ENCODE peak calls at places on chromosomes 4 and X, in seven cellular contexts. One of them, this sample, is unnamed.

GRCh38 chrX:8879750-8880149 is 78.6 kb upstream of the FAM9A start:
- DNase-seq in NB4: peak
- DNase-seq in Jurkat, Clone E6-1: peak
- DNase-seq in LoVo: peak
- DNase-seq in stimulated activated CD4-positive, alpha-beta T cell treated with anti-CD3 and anti-CD28 coated beads, TNF-alpha, amount 100 ng/mL, for 1 hour: no peak
- DNase-seq in GM23338: peak
- DNase-seq in esophagus squamous epithelium: no peak
- DNase-seq in this sample: peak

GRCh38 chrX:81003491-81004185 is 194.0 kb upstream of the BRWD3 start:
- DNase-seq in GM23338: no peak
- DNase-seq in stimulated activated CD4-positive, alpha-beta T cell treated with anti-CD3 and anti-CD28 coated beads, TNF-alpha, amount 100 ng/mL, for 1 hour: no peak
- DNase-seq in esophagus squamous epithelium: no peak
- DNase-seq in Jurkat, Clone E6-1: no peak
- DNase-seq in LoVo: no peak
- DNase-seq in NB4: no peak
- DNase-seq in this sample: no peak

GRCh38 chrX:40143001-40143400 is 45.2 kb upstream of the BCOR start:
- DNase-seq in stimulated activated CD4-positive, alpha-beta T cell treated with anti-CD3 and anti-CD28 coated beads, TNF-alpha, amount 100 ng/mL, for 1 hour: no peak
- DNase-seq in Jurkat, Clone E6-1: no peak
- DNase-seq in GM23338: peak
- DNase-seq in esophagus squamous epithelium: no peak
- DNase-seq in LoVo: no peak
- DNase-seq in NB4: no peak
- DNase-seq in this sample: no peak

GRCh38 chr4:4421356-4421755 is 34.5 kb downstream of the NSG1 start:
- DNase-seq in Jurkat, Clone E6-1: no peak
- DNase-seq in stimulated activated CD4-positive, alpha-beta T cell treated with anti-CD3 and anti-CD28 coated beads, TNF-alpha, amount 100 ng/mL, for 1 hour: no peak
- DNase-seq in GM23338: no peak
- DNase-seq in NB4: no peak
- DNase-seq in esophagus squamous epithelium: no peak
- DNase-seq in LoVo: no peak
- DNase-seq in this sample: no peak

GRCh38 chr4:1502976-1503375 is 96.7 kb upstream of the NKX1-1 start:
- DNase-seq in LoVo: no peak
- DNase-seq in stimulated activated CD4-positive, alpha-beta T cell treated with anti-CD3 and anti-CD28 coated beads, TNF-alpha, amount 100 ng/mL, for 1 hour: no peak
- DNase-seq in GM23338: no peak
- DNase-seq in NB4: no peak
- DNase-seq in esophagus squamous epithelium: no peak
- DNase-seq in Jurkat, Clone E6-1: no peak
- DNase-seq in this sample: no peak

GRCh38 chr4:170025523-170026252 is 507 bp downstream of the MFAP3L start:
- DNase-seq in NB4: no peak
- DNase-seq in esophagus squamous epithelium: no peak
- DNase-seq in GM23338: peak
- DNase-seq in LoVo: no peak
- DNase-seq in stimulated activated CD4-positive, alpha-beta T cell treated with anti-CD3 and anti-CD28 coated beads, TNF-alpha, amount 100 ng/mL, for 1 hour: no peak
- DNase-seq in Jurkat, Clone E6-1: no peak
- DNase-seq in this sample: peak

GRCh38 chrX:13876652-13877051 is 59.8 kb upstream of the GPM6B start:
- DNase-seq in stimulated activated CD4-positive, alpha-beta T cell treated with anti-CD3 and anti-CD28 coated beads, TNF-alpha, amount 100 ng/mL, for 1 hour: no peak
- DNase-seq in Jurkat, Clone E6-1: no peak
- DNase-seq in LoVo: no peak
- DNase-seq in GM23338: no peak
- DNase-seq in NB4: no peak
- DNase-seq in esophagus squamous epithelium: no peak
- DNase-seq in this sample: peak

GRCh38 chr4:84691170-84691691 is 108.3 kb downstream of the CDS1 start:
- DNase-seq in GM23338: peak
- DNase-seq in stimulated activated CD4-positive, alpha-beta T cell treated with anti-CD3 and anti-CD28 coated beads, TNF-alpha, amount 100 ng/mL, for 1 hour: no peak
- DNase-seq in Jurkat, Clone E6-1: no peak
- DNase-seq in LoVo: peak
- DNase-seq in esophagus squamous epithelium: no peak
- DNase-seq in NB4: peak
- DNase-seq in this sample: peak

GRCh38 chr4:8538703-8539567 is 41.3 kb upstream of the GPR78 start:
- DNase-seq in NB4: no peak
- DNase-seq in esophagus squamous epithelium: no peak
- DNase-seq in stimulated activated CD4-positive, alpha-beta T cell treated with anti-CD3 and anti-CD28 coated beads, TNF-alpha, amount 100 ng/mL, for 1 hour: no peak
- DNase-seq in GM23338: no peak
- DNase-seq in Jurkat, Clone E6-1: no peak
- DNase-seq in LoVo: peak
- DNase-seq in this sample: peak

GRCh38 chr4:165718660-165719059 is 154.4 kb upstream of the TLL1 start:
- DNase-seq in stimulated activated CD4-positive, alpha-beta T cell treated with anti-CD3 and anti-CD28 coated beads, TNF-alpha, amount 100 ng/mL, for 1 hour: no peak
- DNase-seq in LoVo: no peak
- DNase-seq in GM23338: no peak
- DNase-seq in esophagus squamous epithelium: no peak
- DNase-seq in NB4: no peak
- DNase-seq in Jurkat, Clone E6-1: no peak
- DNase-seq in this sample: no peak

GRCh38 chrX:98548550-98548949 is 1664.8 kb downstream of the RPA4 start:
- DNase-seq in LoVo: no peak
- DNase-seq in GM23338: peak
- DNase-seq in NB4: no peak
- DNase-seq in esophagus squamous epithelium: no peak
- DNase-seq in Jurkat, Clone E6-1: no peak
- DNase-seq in stimulated activated CD4-positive, alpha-beta T cell treated with anti-CD3 and anti-CD28 coated beads, TNF-alpha, amount 100 ng/mL, for 1 hour: no peak
- DNase-seq in this sample: no peak